ENCODE peak calls at places on chromosomes 3 and 15, in ten cellular contexts. V, Y, C, R, Q, O, I, F, B and L are unnamed samples.

GRCh38 chr3:24834442-24834841 is 339.8 kb upstream of the THRB start:
- DNase-seq in V (no peak), Y (no peak), C (no peak), R (no peak), Q (no peak), O (no peak), I (no peak), F (no peak), B (no peak), L (no peak)

GRCh38 chr3:147305533-147306241 is 100.7 kb downstream of the ZIC4 start:
- DNase-seq in V (no peak), Y (no peak), C (no peak), R (no peak), Q (no peak), O (no peak), I (no peak), F (no peak), B (no peak), L (no peak)

GRCh38 chr3:30623375-30623774 is 17.0 kb downstream of the TGFBR2 start:
- DNase-seq in V (no peak), Y (no peak), C (no peak), R (no peak), Q (no peak), O (no peak), I (no peak), F (no peak), B (no peak), L (peak)

GRCh38 chr3:113374078-113374477 is 67.2 kb downstream of the CFAP44 start:
- DNase-seq in V (no peak), Y (no peak), C (no peak), R (no peak), Q (no peak), O (no peak), I (no peak), F (no peak), B (no peak), L (no peak)

GRCh38 chr3:112629425-112629824 is 11.5 kb downstream of the CCDC80 start:
- DNase-seq in V (no peak), Y (no peak), C (peak), R (peak), Q (no peak), O (no peak), I (peak), F (peak), B (no peak), L (peak)

GRCh38 chr3:133792171-133792763 is 13.3 kb upstream of the SRPRB start:
- DNase-seq in V (no peak), Y (no peak), C (no peak), R (no peak), Q (no peak), O (no peak), I (no peak), F (no peak), B (no peak), L (peak)

GRCh38 chr3:119257654-119258410 is 17.2 kb upstream of the B4GALT4 start:
- DNase-seq in V (no peak), Y (no peak), C (no peak), R (no peak), Q (peak), O (no peak), I (no peak), F (no peak), B (peak), L (peak)

GRCh38 chr3:167032267-167032876 is 347.7 kb downstream of the ZBBX start:
- DNase-seq in V (no peak), Y (no peak), C (peak), R (peak), Q (peak), O (peak), I (no peak), F (no peak), B (no peak), L (peak)

GRCh38 chr15:89837134-89837829 is 22.6 kb upstream of the ANPEP start:
- DNase-seq in V (no peak), Y (no peak), C (peak), R (no peak), Q (no peak), O (no peak), I (no peak), F (no peak), B (no peak), L (peak)

GRCh38 chr15:58484794-58485600 is 53.2 kb downstream of the LIPC start:
- DNase-seq in V (no peak), Y (no peak), C (no peak), R (no peak), Q (no peak), O (no peak), I (no peak), F (no peak), B (no peak), L (no peak)

GRCh38 chr3:33645060-33645841 is 72.8 kb downstream of the CLASP2 start:
- DNase-seq in V (no peak), Y (no peak), C (peak), R (no peak), Q (peak), O (peak), I (peak), F (peak), B (no peak), L (peak)

GRCh38 chr3:167705840-167706239 is 28.9 kb downstream of the PDCD10 start:
- DNase-seq in V (no peak), Y (no peak), C (peak), R (peak), Q (no peak), O (no peak), I (no peak), F (no peak), B (no peak), L (peak)

GRCh38 chr3:192130534-192131132 is 596.7 kb downstream of the FGF12 start:
- DNase-seq in V (peak), Y (no peak), C (peak), R (peak), Q (peak), O (peak), I (peak), F (peak), B (peak), L (peak)

GRCh38 chr3:106208266-106208665 is 339.5 kb upstream of the CBLB start:
- DNase-seq in V (no peak), Y (no peak), C (no peak), R (no peak), Q (no peak), O (no peak), I (no peak), F (no peak), B (no peak), L (no peak)

GRCh38 chr3:134462236-134463059 is 23.3 kb downstream of the ANAPC13 start:
- DNase-seq in V (no peak), Y (no peak), C (peak), R (no peak), Q (no peak), O (no peak), I (no peak), F (no peak), B (no peak), L (peak)

GRCh38 chr15:65083262-65083701 is 6.7 kb downstream of the KBTBD13 start:
- DNase-seq in V (peak), Y (no peak), C (no peak), R (no peak), Q (no peak), O (no peak), I (no peak), F (no peak), B (no peak), L (peak)

GRCh38 chr3:156388469-156389150 is 166.3 kb downstream of the SSR3 start:
- DNase-seq in V (no peak), Y (no peak), C (peak), R (peak), Q (no peak), O (no peak), I (no peak), F (no peak), B (no peak), L (peak)

GRCh38 chr3:16311960-16312451 is 47.0 kb downstream of the OXNAD1 start:
- DNase-seq in V (no peak), Y (no peak), C (no peak), R (no peak), Q (no peak), O (no peak), I (no peak), F (peak), B (no peak), L (no peak)

GRCh38 chr3:2727566-2728318 is 382.4 kb downstream of the IL5RA start:
- DNase-seq in V (no peak), Y (no peak), C (no peak), R (no peak), Q (peak), O (peak), I (no peak), F (no peak), B (no peak), L (no peak)

GRCh38 chr3:173761161-173761560 is 363.6 kb downstream of the NLGN1 start:
- DNase-seq in V (no peak), Y (no peak), C (no peak), R (no peak), Q (no peak), O (peak), I (no peak), F (no peak), B (no peak), L (no peak)

GRCh38 chr3:112676659-112677234 is 35.8 kb upstream of the CCDC80 start:
- DNase-seq in V (no peak), Y (peak), C (peak), R (peak), Q (peak), O (peak), I (peak), F (peak), B (peak), L (peak)

GRCh38 chr3:106792716-106793115 is 584.5 kb upstream of the CCDC54 start:
- DNase-seq in V (no peak), Y (no peak), C (no peak), R (no peak), Q (no peak), O (no peak), I (no peak), F (no peak), B (no peak), L (no peak)

GRCh38 chr3:167886690-167887089 is 151.2 kb downstream of the SERPINI1 start:
- DNase-seq in V (no peak), Y (no peak), C (no peak), R (no peak), Q (no peak), O (no peak), I (no peak), F (no peak), B (no peak), L (no peak)

GRCh38 chr3:174016186-174016585 is 618.6 kb downstream of the NLGN1 start:
- DNase-seq in V (no peak), Y (no peak), C (peak), R (peak), Q (no peak), O (no peak), I (no peak), F (no peak), B (no peak), L (peak)

GRCh38 chr3:63400259-63400860 is 122.3 kb downstream of the SYNPR start:
- DNase-seq in V (no peak), Y (no peak), C (peak), R (no peak), Q (no peak), O (no peak), I (no peak), F (no peak), B (no peak), L (peak)

GRCh38 chr15:51267047-51267713 is 71.2 kb downstream of the CYP19A1 start:
- DNase-seq in V (peak), Y (no peak), C (no peak), R (no peak), Q (no peak), O (peak), I (peak), F (no peak), B (no peak), L (peak)

GRCh38 chr3:87082806-87083440 is 92.0 kb upstream of the VGLL3 start:
- DNase-seq in V (no peak), Y (no peak), C (peak), R (no peak), Q (peak), O (peak), I (no peak), F (no peak), B (no peak), L (peak)

GRCh38 chr3:63097396-63097795 is 180.7 kb upstream of the SYNPR start:
- DNase-seq in V (no peak), Y (no peak), C (no peak), R (no peak), Q (no peak), O (no peak), I (no peak), F (no peak), B (no peak), L (no peak)

GRCh38 chr3:156816794-156817741 is 9.1 kb upstream of the LEKR1 start:
- DNase-seq in V (peak), Y (peak), C (peak), R (no peak), Q (peak), O (peak), I (peak), F (peak), B (peak), L (peak)